ENCODE peak calls at places on chromosomes 5 and 9, in four cellular contexts. C is AG08395, R is GM03348, U is hepatocyte. Q is an unnamed sample.

GRCh38 chr5:151224372-151224771 is 480 bp upstream of the CCDC69 start:
- DNase-seq in C (no peak), U (no peak), R (no peak), Q (no peak)

GRCh38 chr9:87180846-87181245 is 233.5 kb upstream of the GAS1 start:
- DNase-seq in R (no peak), C (no peak), U (no peak), Q (no peak)

GRCh38 chr9:122222741-122223140 is 6.0 kb downstream of the LHX6 start:
- DNase-seq in R (no peak), U (no peak), C (no peak), Q (no peak)

GRCh38 chr5:67552773-67553172 is 356.2 kb upstream of the CD180 start:
- DNase-seq in U (no peak), R (no peak), C (no peak), Q (no peak)

GRCh38 chr9:89710689-89711088 is 105.9 kb downstream of the GADD45G start:
- DNase-seq in C (peak), R (no peak), U (peak), Q (no peak)

GRCh38 chr5:142984016-142984415 is 213.8 kb downstream of the ARHGAP26 start:
- DNase-seq in C (no peak), R (no peak), U (no peak), Q (no peak)

GRCh38 chr9:19464061-19464763 is 55.4 kb downstream of the ACER2 start:
- DNase-seq in C (no peak), U (no peak), R (no peak), Q (no peak)

GRCh38 chr5:123916331-123917121 is 404.5 kb downstream of the CSNK1G3 start:
- DNase-seq in U (peak), R (peak), C (peak), Q (no peak)

GRCh38 chr9:36148652-36149051 is 12.1 kb downstream of the GLIPR2 start:
- DNase-seq in U (peak), R (peak), C (peak), Q (no peak)

GRCh38 chr9:371349-371748 is 156.7 kb downstream of the DOCK8 start:
- DNase-seq in R (no peak), C (no peak), U (peak), Q (no peak)

GRCh38 chr5:100722657-100723056 is 180.4 kb downstream of the ST8SIA4 start:
- DNase-seq in R (no peak), C (no peak), U (no peak), Q (no peak)

GRCh38 chr9:18935521-18935920 is 97.5 kb downstream of the SAXO1 start:
- DNase-seq in U (no peak), R (no peak), C (no peak), Q (no peak)

GRCh38 chr5:93789173-93790070 is 48.0 kb upstream of the POU5F2 start:
- DNase-seq in R (peak), U (no peak), C (peak), Q (no peak)

GRCh38 chr9:128494108-128494742 is 10.3 kb upstream of the GLE1 start:
- DNase-seq in R (no peak), U (no peak), C (no peak), Q (no peak)

GRCh38 chr5:123093279-123094226 is 4.5 kb downstream of the PRDM6 start:
- DNase-seq in R (no peak), C (no peak), U (peak), Q (no peak)

GRCh38 chr9:133554729-133555128 is 20.2 kb downstream of the ADAMTSL2 start:
- DNase-seq in U (no peak), C (no peak), R (no peak), Q (no peak)

GRCh38 chr5:111556504-111556903 is 44.2 kb upstream of the STARD4 start:
- DNase-seq in R (no peak), C (no peak), U (no peak), Q (no peak)

GRCh38 chr5:66222455-66222854 is 78.4 kb downstream of the SREK1 start:
- DNase-seq in U (no peak), C (no peak), R (no peak), Q (no peak)

GRCh38 chr5:4375640-4376039 is 764.5 kb upstream of the ADAMTS16 start:
- DNase-seq in U (no peak), C (no peak), R (no peak), Q (no peak)

GRCh38 chr5:171647043-171647899 is 138.3 kb upstream of the SMIM23 start:
- DNase-seq in R (peak), U (peak), C (no peak), Q (no peak)

GRCh38 chr5:1294839-1295649 is at the start of gene TERT:
- DNase-seq in R (no peak), U (peak), C (no peak), Q (peak)

GRCh38 chr5:111741270-111741669 is 15.7 kb downstream of the NREP start:
- DNase-seq in R (no peak), C (no peak), U (no peak), Q (no peak)

GRCh38 chr5:14900661-14901461 is 29.3 kb upstream of the ANKH start:
- DNase-seq in U (no peak), R (peak), C (peak), Q (no peak)

GRCh38 chr9:6229604-6230003 is 14.0 kb downstream of the IL33 start:
- DNase-seq in U (peak), C (no peak), R (no peak), Q (no peak)

GRCh38 chr9:115262477-115262876 is 144.5 kb upstream of the TNC start:
- DNase-seq in U (peak), C (peak), R (peak), Q (no peak)

GRCh38 chr5:140189977-140190867 is 15.2 kb downstream of the CYSTM1 start:
- DNase-seq in U (no peak), R (peak), C (peak), Q (no peak)

GRCh38 chr5:72015103-72015548 is 92.1 kb upstream of the MAP1B start:
- DNase-seq in C (peak), U (peak), R (no peak), Q (no peak)

GRCh38 chr5:33369470-33370134 is 71.2 kb upstream of the TARS1 start:
- DNase-seq in C (no peak), R (no peak), U (no peak), Q (no peak)

GRCh38 chr5:71882826-71883744 is 164.0 kb downstream of the CARTPT start:
- DNase-seq in C (peak), R (peak), U (no peak), Q (no peak)

GRCh38 chr5:110727025-110727314 is 499 bp upstream of the TMEM232 start:
- DNase-seq in R (no peak), C (no peak), U (peak), Q (no peak)

GRCh38 chr9:131678499-131679111 is 61.3 kb downstream of the RAPGEF1 start:
- DNase-seq in U (peak), R (peak), C (peak), Q (no peak)

GRCh38 chr9:126152622-126153362 is 173.8 kb upstream of the MVB12B start:
- DNase-seq in R (peak), C (no peak), U (no peak), Q (no peak)

GRCh38 chr5:63255609-63256008 is 677.0 kb downstream of the LRRC70 start:
- DNase-seq in U (no peak), R (no peak), C (no peak), Q (no peak)

Q was measured in progenitor cell of endocrine pancreas.